ENCODE peak calls at places on chromosomes 11 and 22, in four cellular contexts. M is breast epithelium, N is psoas muscle, T is left ventricle myocardium inferior. F is an unnamed sample. For H3K36me3, the result is how much of the 10 kb centered on the place peaks cover.

GRCh38 chr11:61949169-61950034 is 749 bp upstream of the BEST1 start:
- DNase-seq in M (peak), N (peak), T (peak), F (peak)

GRCh38 chr11:76806131-76806530 is 23.0 kb downstream of the TSKU start:
- DNase-seq in M (peak), N (no peak), T (no peak), F (peak)

GRCh38 chr11:30107899-30108298 is 91.1 kb upstream of the KCNA4 start:
- DNase-seq in M (no peak), N (no peak), T (no peak), F (no peak)

GRCh38 chr11:693415-693831 is 1.6 kb downstream of the DEAF1 start:
- DNase-seq in M (no peak), N (no peak), T (no peak), F (no peak)

GRCh38 chr11:23569134-23569533 is 708.9 kb upstream of the CCDC179 start:
- DNase-seq in M (no peak), N (no peak), T (no peak), F (no peak)

GRCh38 chr22:48366591-48366990 is 1461.1 kb downstream of the BRD1 start:
- DNase-seq in M (no peak), N (no peak), T (no peak), F (peak)

GRCh38 chr11:62552931-62553838 is 6.6 kb upstream of the AHNAK start:
- DNase-seq in M (peak), N (peak), T (peak), F (peak)

GRCh38 chr22:38412435-38413084 is 42.4 kb downstream of the KCNJ4 start:
- DNase-seq in M (no peak), N (peak), T (no peak), F (no peak)

GRCh38 chr11:118789501-118790356 is 1.2 kb downstream of the DDX6 start:
- DNase-seq in M (no peak), N (no peak), T (no peak), F (no peak)

GRCh38 chr11:72778535-72779494 is 15.0 kb downstream of the STARD10 start:
- DNase-seq in M (no peak), N (no peak), T (no peak), F (no peak)

GRCh38 chr11:45264839-45265515 is 21.2 kb downstream of the SYT13 start:
- DNase-seq in M (no peak), N (no peak), T (no peak), F (no peak)

GRCh38 chr11:1935156-1936071 is 11.7 kb upstream of the MRPL23 start:
- DNase-seq in M (no peak), N (peak), T (peak), F (peak)

GRCh38 chr22:20111045-20111688 is 4.7 kb upstream of the RANBP1 start:
- DNase-seq in M (no peak), N (peak), T (peak), F (no peak)

GRCh38 chr11:57095896-57096295 is 85.9 kb upstream of the LRRC55 start:
- DNase-seq in M (no peak), N (no peak), T (no peak), F (no peak)

GRCh38 chr11:67355023-67355793 is 1.9 kb upstream of the POLD4 start:
- DNase-seq in M (no peak), N (peak), T (no peak), F (no peak)

GRCh38 chr11:48101044-48101733 is 115.4 kb upstream of the OR4B1 start:
- DNase-seq in M (no peak), N (no peak), T (no peak), F (no peak)

GRCh38 chr11:45913942-45914635 is 3.6 kb downstream of the PEX16 start:
- DNase-seq in M (no peak), N (no peak), T (no peak), F (no peak)

GRCh38 chr11:15800121-15800800 is 556.1 kb downstream of the SOX6 start:
- DNase-seq in M (peak), N (peak), T (peak), F (peak)

GRCh38 chr22:21020802-21021429 is 6.0 kb downstream of the P2RX6 start:
- DNase-seq in M (no peak), N (peak), T (no peak), F (no peak)

GRCh38 chr11:9315078-9315688 is 790 bp upstream of the TMEM41B start:
- DNase-seq in M (no peak), N (no peak), T (no peak), F (peak)

GRCh38 chr11:2084721-2085120 is 54.5 kb downstream of the IGF2 start:
- DNase-seq in M (peak), N (peak), T (no peak), F (no peak)

GRCh38 chr22:22207845-22208564 is 36.6 kb upstream of the VPREB1 start:
- DNase-seq in M (peak), N (peak), T (peak), F (no peak)

GRCh38 chr22:37546436-37547248 is 13.6 kb upstream of the CDC42EP1 start:
- DNase-seq in M (no peak), N (peak), T (peak), F (peak)

GRCh38 chr22:28051787-28052356 is 132.8 kb upstream of the PITPNB start:
- DNase-seq in M (peak), N (peak), T (peak), F (peak)

GRCh38 chr11:12439615-12440014 is 62.2 kb downstream of the PARVA start:
- DNase-seq in M (no peak), N (no peak), T (no peak), F (no peak)

GRCh38 chr11:131065435-131066295 is 149.4 kb upstream of the SNX19 start:
- DNase-seq in M (no peak), N (no peak), T (no peak), F (no peak)

GRCh38 chr11:27722117-27722844 is 22.0 kb upstream of the BDNF start:
- DNase-seq in M (no peak), N (no peak), T (no peak), F (no peak)

GRCh38 chr11:27397619-27398412 is 34.8 kb upstream of the CCDC34 start:
- DNase-seq in M (no peak), N (no peak), T (no peak), F (no peak)

GRCh38 chr11:77155082-77155475 is 27.0 kb downstream of the MYO7A start:
- DNase-seq in M (no peak), N (no peak), T (no peak), F (no peak)

GRCh38 chr22:38098410-38099249 is 11.9 kb downstream of the BAIAP2L2 start:
- DNase-seq in M (no peak), N (no peak), T (no peak), F (no peak)

GRCh38 chr11:14607713-14608112 is 35.9 kb upstream of the PDE3B start:
- DNase-seq in M (no peak), N (no peak), T (no peak), F (no peak)

GRCh38 chr22:40247976-40248375 is 70.3 kb downstream of the TNRC6B start:
- DNase-seq in M (no peak), N (no peak), T (no peak), F (no peak)

GRCh38 chr11:83819936-83820549 is 533.9 kb upstream of the CCDC90B start:
- DNase-seq in M (no peak), N (no peak), T (no peak), F (no peak)

GRCh38 chr11:104443387-104443786 is 279.4 kb upstream of the PDGFD start:
- DNase-seq in M (no peak), N (no peak), T (no peak), F (no peak)
- H3K36me3 ChIP-seq in M (under half), N (under half), T (under half), F (under half)

GRCh38 chr22:44311104-44311854 is 1.5 kb downstream of the SHISAL1 start:
- DNase-seq in M (no peak), N (no peak), T (no peak), F (no peak)
- TF ChIP-seq CTCF in M (no peak), N (no peak), T (no peak), F (no peak)

DNA sequence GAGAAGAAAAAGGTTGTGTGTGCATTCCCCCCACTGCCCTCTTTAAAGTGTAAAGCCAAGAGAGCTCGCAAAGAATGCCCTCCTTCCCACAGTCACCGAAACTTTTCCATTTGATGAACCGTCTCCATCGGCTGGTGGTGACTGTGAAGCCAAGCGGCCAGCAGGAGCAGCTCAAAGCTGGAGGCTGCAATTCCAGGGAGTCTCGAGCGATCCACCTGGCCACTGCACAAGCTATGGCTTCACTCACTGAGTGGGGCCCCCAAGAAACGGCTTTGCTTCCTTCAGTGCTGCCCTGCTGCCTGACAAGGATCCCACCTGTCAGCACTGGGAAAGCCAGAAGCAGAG is 117.7 kb downstream of the ABTB2 start:
- DNase-seq in M (no peak), N (no peak), T (no peak), F (no peak)
- H3K4me3 ChIP-seq in M (no peak), N (no peak), T (no peak), F (no peak)

GRCh38 chr11:34086554-34087278 is 18.7 kb upstream of the NAT10 start:
- DNase-seq in M (no peak), N (no peak), T (no peak), F (no peak)
- H3K36me3 ChIP-seq in M (under half), N (under half), T (half or more), F (half or more)

F was measured in ascending aorta.